ENCODE peak calls at places on chromosomes 5 and 9, in eight cellular contexts. One of them, this sample, is unnamed.

GRCh38 chr9:272251-273213 is 57.9 kb downstream of the DOCK8 start:
- DNase-seq in choroid plexus epithelial cell: no peak
- DNase-seq in activated CD8-positive, alpha-beta memory T cell treated with anti-CD3 and anti-CD28 coated beads, Interleukin-2, amount 10 ng/mL, durations not matched to agents 7 days and 5 days: peak; percentile 90
- DNase-seq in anterior cingulate cortex: no peak
- DNase-seq in AML-193: peak; percentile 97
- DNase-seq in T-helper 9 cell: peak; percentile 65
- DNase-seq in ovary: no peak
- DNase-seq in H1: no peak
- DNase-seq in this sample: peak; percentile 97

GRCh38 chr5:132019857-132020555 is 8.5 kb upstream of the ACSL6 start:
- DNase-seq in activated CD8-positive, alpha-beta memory T cell treated with anti-CD3 and anti-CD28 coated beads, Interleukin-2, amount 10 ng/mL, durations not matched to agents 7 days and 5 days: peak; percentile 95
- DNase-seq in ovary: no peak
- DNase-seq in choroid plexus epithelial cell: no peak
- DNase-seq in H1: no peak
- DNase-seq in T-helper 9 cell: peak; percentile 49
- DNase-seq in AML-193: no peak
- DNase-seq in anterior cingulate cortex: no peak
- DNase-seq in this sample: peak; percentile 48

GRCh38 chr5:141716468-141716867 is 34.4 kb upstream of the ARAP3 start:
- DNase-seq in T-helper 9 cell: no peak
- DNase-seq in anterior cingulate cortex: no peak
- DNase-seq in activated CD8-positive, alpha-beta memory T cell treated with anti-CD3 and anti-CD28 coated beads, Interleukin-2, amount 10 ng/mL, durations not matched to agents 7 days and 5 days: no peak
- DNase-seq in H1: no peak
- DNase-seq in choroid plexus epithelial cell: no peak
- DNase-seq in AML-193: no peak
- DNase-seq in ovary: no peak
- DNase-seq in this sample: no peak

GRCh38 chr9:110502842-110503241 is 76.7 kb downstream of the SVEP1 start:
- DNase-seq in choroid plexus epithelial cell: peak; percentile 39
- DNase-seq in anterior cingulate cortex: no peak
- DNase-seq in AML-193: no peak
- DNase-seq in T-helper 9 cell: no peak
- DNase-seq in H1: no peak
- DNase-seq in ovary: no peak
- DNase-seq in activated CD8-positive, alpha-beta memory T cell treated with anti-CD3 and anti-CD28 coated beads, Interleukin-2, amount 10 ng/mL, durations not matched to agents 7 days and 5 days: no peak
- DNase-seq in this sample: no peak

GRCh38 chr5:140367631-140368013 is 7.6 kb downstream of the SLC4A9 start:
- DNase-seq in T-helper 9 cell: no peak
- DNase-seq in activated CD8-positive, alpha-beta memory T cell treated with anti-CD3 and anti-CD28 coated beads, Interleukin-2, amount 10 ng/mL, durations not matched to agents 7 days and 5 days: no peak
- DNase-seq in choroid plexus epithelial cell: no peak
- DNase-seq in anterior cingulate cortex: no peak
- DNase-seq in AML-193: no peak
- DNase-seq in H1: no peak
- DNase-seq in ovary: no peak
- DNase-seq in this sample: no peak

GRCh38 chr5:96388186-96388585 is 44.9 kb downstream of the PCSK1 start:
- DNase-seq in activated CD8-positive, alpha-beta memory T cell treated with anti-CD3 and anti-CD28 coated beads, Interleukin-2, amount 10 ng/mL, durations not matched to agents 7 days and 5 days: no peak
- DNase-seq in ovary: no peak
- DNase-seq in anterior cingulate cortex: no peak
- DNase-seq in AML-193: no peak
- DNase-seq in T-helper 9 cell: no peak
- DNase-seq in H1: no peak
- DNase-seq in choroid plexus epithelial cell: peak; percentile 26
- DNase-seq in this sample: no peak

GRCh38 chr5:170836226-170836625 is 25.6 kb upstream of the RANBP17 start:
- DNase-seq in anterior cingulate cortex: no peak
- DNase-seq in T-helper 9 cell: no peak
- DNase-seq in ovary: no peak
- DNase-seq in H1: no peak
- DNase-seq in AML-193: no peak
- DNase-seq in choroid plexus epithelial cell: no peak
- DNase-seq in activated CD8-positive, alpha-beta memory T cell treated with anti-CD3 and anti-CD28 coated beads, Interleukin-2, amount 10 ng/mL, durations not matched to agents 7 days and 5 days: no peak
- DNase-seq in this sample: no peak

GRCh38 chr5:127410906-127411780 is 106.3 kb upstream of the PRRC1 start:
- DNase-seq in AML-193: no peak
- DNase-seq in choroid plexus epithelial cell: no peak
- DNase-seq in activated CD8-positive, alpha-beta memory T cell treated with anti-CD3 and anti-CD28 coated beads, Interleukin-2, amount 10 ng/mL, durations not matched to agents 7 days and 5 days: no peak
- DNase-seq in ovary: no peak
- DNase-seq in anterior cingulate cortex: no peak
- DNase-seq in T-helper 9 cell: no peak
- DNase-seq in H1: no peak
- DNase-seq in this sample: no peak

GRCh38 chr9:137804908-137805356 is 72.7 kb upstream of the CACNA1B start:
- DNase-seq in activated CD8-positive, alpha-beta memory T cell treated with anti-CD3 and anti-CD28 coated beads, Interleukin-2, amount 10 ng/mL, durations not matched to agents 7 days and 5 days: no peak
- DNase-seq in choroid plexus epithelial cell: no peak
- DNase-seq in ovary: no peak
- DNase-seq in T-helper 9 cell: no peak
- DNase-seq in anterior cingulate cortex: no peak
- DNase-seq in AML-193: no peak
- DNase-seq in H1: no peak
- DNase-seq in this sample: no peak

GRCh38 chr9:19231126-19232035 is 888 bp downstream of the DENND4C start:
- DNase-seq in H1: no peak
- DNase-seq in activated CD8-positive, alpha-beta memory T cell treated with anti-CD3 and anti-CD28 coated beads, Interleukin-2, amount 10 ng/mL, durations not matched to agents 7 days and 5 days: peak; percentile 52
- DNase-seq in AML-193: no peak
- DNase-seq in choroid plexus epithelial cell: peak; percentile 26
- DNase-seq in anterior cingulate cortex: peak; percentile 52
- DNase-seq in ovary: no peak
- DNase-seq in T-helper 9 cell: no peak
- DNase-seq in this sample: no peak

GRCh38 chr5:32225445-32225844 is 51.3 kb upstream of the GOLPH3 start:
- DNase-seq in ovary: peak; percentile 46
- DNase-seq in T-helper 9 cell: no peak
- DNase-seq in choroid plexus epithelial cell: peak; percentile 99
- DNase-seq in anterior cingulate cortex: no peak
- DNase-seq in activated CD8-positive, alpha-beta memory T cell treated with anti-CD3 and anti-CD28 coated beads, Interleukin-2, amount 10 ng/mL, durations not matched to agents 7 days and 5 days: no peak
- DNase-seq in H1: no peak
- DNase-seq in AML-193: no peak
- DNase-seq in this sample: no peak

GRCh38 chr9:31542384-31543055 is 841.9 kb upstream of the ACO1 start:
- DNase-seq in choroid plexus epithelial cell: peak; percentile 98
- DNase-seq in activated CD8-positive, alpha-beta memory T cell treated with anti-CD3 and anti-CD28 coated beads, Interleukin-2, amount 10 ng/mL, durations not matched to agents 7 days and 5 days: peak; percentile 60
- DNase-seq in AML-193: peak; percentile 63
- DNase-seq in ovary: peak; percentile 55
- DNase-seq in anterior cingulate cortex: no peak
- DNase-seq in H1: no peak
- DNase-seq in T-helper 9 cell: peak; percentile 2
- DNase-seq in this sample: no peak

GRCh38 chr5:26690511-26690910 is 347.9 kb downstream of the CDH9 start:
- DNase-seq in choroid plexus epithelial cell: no peak
- DNase-seq in AML-193: no peak
- DNase-seq in H1: no peak
- DNase-seq in anterior cingulate cortex: no peak
- DNase-seq in T-helper 9 cell: no peak
- DNase-seq in activated CD8-positive, alpha-beta memory T cell treated with anti-CD3 and anti-CD28 coated beads, Interleukin-2, amount 10 ng/mL, durations not matched to agents 7 days and 5 days: no peak
- DNase-seq in ovary: no peak
- DNase-seq in this sample: no peak

GRCh38 chr9:114894801-114895433 is 35.5 kb downstream of the TNFSF8 start:
- DNase-seq in activated CD8-positive, alpha-beta memory T cell treated with anti-CD3 and anti-CD28 coated beads, Interleukin-2, amount 10 ng/mL, durations not matched to agents 7 days and 5 days: peak; percentile 82
- DNase-seq in choroid plexus epithelial cell: peak; percentile 95
- DNase-seq in H1: peak; percentile 44
- DNase-seq in anterior cingulate cortex: no peak
- DNase-seq in T-helper 9 cell: no peak
- DNase-seq in AML-193: peak; percentile 5
- DNase-seq in ovary: no peak
- DNase-seq in this sample: peak; percentile 82

GRCh38 chr9:77237896-77238295 is 60.6 kb downstream of the VPS13A start:
- DNase-seq in choroid plexus epithelial cell: no peak
- DNase-seq in T-helper 9 cell: no peak
- DNase-seq in anterior cingulate cortex: no peak
- DNase-seq in H1: no peak
- DNase-seq in AML-193: no peak
- DNase-seq in ovary: no peak
- DNase-seq in activated CD8-positive, alpha-beta memory T cell treated with anti-CD3 and anti-CD28 coated beads, Interleukin-2, amount 10 ng/mL, durations not matched to agents 7 days and 5 days: no peak
- DNase-seq in this sample: no peak

GRCh38 chr5:82387041-82387818 is 109.1 kb upstream of the RPS23 start:
- DNase-seq in choroid plexus epithelial cell: peak; percentile 87
- DNase-seq in activated CD8-positive, alpha-beta memory T cell treated with anti-CD3 and anti-CD28 coated beads, Interleukin-2, amount 10 ng/mL, durations not matched to agents 7 days and 5 days: no peak
- DNase-seq in T-helper 9 cell: no peak
- DNase-seq in AML-193: no peak
- DNase-seq in anterior cingulate cortex: no peak
- DNase-seq in ovary: no peak
- DNase-seq in H1: no peak
- DNase-seq in this sample: no peak

GRCh38 chr9:137640862-137641261 is 22.1 kb downstream of the EHMT1 start:
- DNase-seq in choroid plexus epithelial cell: no peak
- DNase-seq in activated CD8-positive, alpha-beta memory T cell treated with anti-CD3 and anti-CD28 coated beads, Interleukin-2, amount 10 ng/mL, durations not matched to agents 7 days and 5 days: no peak
- DNase-seq in T-helper 9 cell: no peak
- DNase-seq in ovary: no peak
- DNase-seq in anterior cingulate cortex: no peak
- DNase-seq in AML-193: no peak
- DNase-seq in H1: no peak
- DNase-seq in this sample: no peak

GRCh38 chr5:157343842-157344790 is 78.2 kb downstream of the CYFIP2 start:
- DNase-seq in AML-193: no peak
- DNase-seq in choroid plexus epithelial cell: no peak
- DNase-seq in T-helper 9 cell: no peak
- DNase-seq in H1: no peak
- DNase-seq in activated CD8-positive, alpha-beta memory T cell treated with anti-CD3 and anti-CD28 coated beads, Interleukin-2, amount 10 ng/mL, durations not matched to agents 7 days and 5 days: peak; percentile 48
- DNase-seq in anterior cingulate cortex: no peak
- DNase-seq in ovary: no peak
- DNase-seq in this sample: peak; percentile 2

GRCh38 chr9:114178756-114179450 is 23.6 kb downstream of the COL27A1 start:
- DNase-seq in T-helper 9 cell: no peak
- DNase-seq in AML-193: no peak
- DNase-seq in anterior cingulate cortex: no peak
- DNase-seq in activated CD8-positive, alpha-beta memory T cell treated with anti-CD3 and anti-CD28 coated beads, Interleukin-2, amount 10 ng/mL, durations not matched to agents 7 days and 5 days: no peak
- DNase-seq in ovary: no peak
- DNase-seq in H1: no peak
- DNase-seq in choroid plexus epithelial cell: no peak
- DNase-seq in this sample: no peak

GRCh38 chr5:73892806-73893205 is 266.8 kb downstream of the ARHGEF28 start:
- DNase-seq in T-helper 9 cell: no peak
- DNase-seq in choroid plexus epithelial cell: peak; percentile 96
- DNase-seq in ovary: no peak
- DNase-seq in H1: no peak
- DNase-seq in anterior cingulate cortex: no peak
- DNase-seq in activated CD8-positive, alpha-beta memory T cell treated with anti-CD3 and anti-CD28 coated beads, Interleukin-2, amount 10 ng/mL, durations not matched to agents 7 days and 5 days: no peak
- DNase-seq in AML-193: no peak
- DNase-seq in this sample: no peak

GRCh38 chr5:142827934-142828576 is 57.9 kb downstream of the ARHGAP26 start:
- DNase-seq in activated CD8-positive, alpha-beta memory T cell treated with anti-CD3 and anti-CD28 coated beads, Interleukin-2, amount 10 ng/mL, durations not matched to agents 7 days and 5 days: no peak
- DNase-seq in choroid plexus epithelial cell: no peak
- DNase-seq in H1: no peak
- DNase-seq in AML-193: no peak
- DNase-seq in anterior cingulate cortex: no peak
- DNase-seq in ovary: no peak
- DNase-seq in T-helper 9 cell: no peak
- DNase-seq in this sample: no peak

GRCh38 chr9:111799506-111799905 is 4.8 kb upstream of the SHOC1 start:
- DNase-seq in AML-193: no peak
- DNase-seq in choroid plexus epithelial cell: no peak
- DNase-seq in H1: no peak
- DNase-seq in activated CD8-positive, alpha-beta memory T cell treated with anti-CD3 and anti-CD28 coated beads, Interleukin-2, amount 10 ng/mL, durations not matched to agents 7 days and 5 days: no peak
- DNase-seq in ovary: no peak
- DNase-seq in T-helper 9 cell: no peak
- DNase-seq in anterior cingulate cortex: no peak
- DNase-seq in this sample: no peak

GRCh38 chr5:142277796-142278195 is 47.0 kb downstream of the SPRY4 start:
- DNase-seq in T-helper 9 cell: no peak
- DNase-seq in AML-193: no peak
- DNase-seq in H1: no peak
- DNase-seq in activated CD8-positive, alpha-beta memory T cell treated with anti-CD3 and anti-CD28 coated beads, Interleukin-2, amount 10 ng/mL, durations not matched to agents 7 days and 5 days: no peak
- DNase-seq in ovary: no peak
- DNase-seq in anterior cingulate cortex: no peak
- DNase-seq in choroid plexus epithelial cell: no peak
- DNase-seq in this sample: no peak

GRCh38 chr5:45094876-45095275 is 286.1 kb downstream of the MRPS30 start:
- DNase-seq in H1: no peak
- DNase-seq in anterior cingulate cortex: no peak
- DNase-seq in AML-193: no peak
- DNase-seq in activated CD8-positive, alpha-beta memory T cell treated with anti-CD3 and anti-CD28 coated beads, Interleukin-2, amount 10 ng/mL, durations not matched to agents 7 days and 5 days: no peak
- DNase-seq in choroid plexus epithelial cell: no peak
- DNase-seq in T-helper 9 cell: no peak
- DNase-seq in ovary: no peak
- DNase-seq in this sample: no peak

GRCh38 chr5:134938020-134938419 is 29.7 kb upstream of the CATSPER3 start:
- DNase-seq in anterior cingulate cortex: no peak
- DNase-seq in choroid plexus epithelial cell: no peak
- DNase-seq in ovary: no peak
- DNase-seq in T-helper 9 cell: no peak
- DNase-seq in AML-193: no peak
- DNase-seq in activated CD8-positive, alpha-beta memory T cell treated with anti-CD3 and anti-CD28 coated beads, Interleukin-2, amount 10 ng/mL, durations not matched to agents 7 days and 5 days: no peak
- DNase-seq in H1: no peak
- DNase-seq in this sample: no peak

GRCh38 chr5:72465601-72466563 is 41.3 kb downstream of the ZNF366 start:
- DNase-seq in H1: no peak
- DNase-seq in T-helper 9 cell: no peak
- DNase-seq in choroid plexus epithelial cell: peak; percentile 57
- DNase-seq in anterior cingulate cortex: no peak
- DNase-seq in AML-193: no peak
- DNase-seq in activated CD8-positive, alpha-beta memory T cell treated with anti-CD3 and anti-CD28 coated beads, Interleukin-2, amount 10 ng/mL, durations not matched to agents 7 days and 5 days: no peak
- DNase-seq in ovary: no peak
- DNase-seq in this sample: no peak